ENCODE peak calls at places on chromosomes 13 and 19, in nine cellular contexts. G, L, J, Q, O, U, B, W and I are unnamed samples.
A peak's percentile ranks its signal among the peaks of the same experiment; 100 is the strongest.

GRCh38 chr19:13095934-13096890 is 6.4 kb downstream of the LYL1 start:
- DNase-seq in G (peak; percentile 51), L (no peak), J (no peak), Q (peak; percentile 27), O (no peak), U (no peak), B (no peak), W (no peak), I (no peak)

GRCh38 chr19:44847144-44848035 is 1.3 kb downstream of the NECTIN2 start:
- DNase-seq in G (peak; percentile 73), L (peak; percentile 87), J (no peak), Q (no peak), O (peak; percentile 87), U (peak; percentile 80), B (peak; percentile 93), W (peak; percentile 88), I (no peak)

GRCh38 chr13:66219493-66219892 is 1010.6 kb downstream of the PCDH9 start:
- DNase-seq in G (no peak), L (no peak), J (no peak), Q (no peak), O (no peak), U (no peak), B (no peak), W (no peak), I (no peak)

GRCh38 chr19:4831351-4832340 is at the start of gene TICAM1:
- DNase-seq in G (peak; percentile 67), L (peak; percentile 85), J (peak; percentile 69), Q (peak; percentile 74), O (peak; percentile 78), U (peak; percentile 86), B (peak; percentile 93), W (peak; percentile 71), I (peak; percentile 79)

GRCh38 chr19:47321582-47321981 is 10.4 kb upstream of the C5AR2 start:
- DNase-seq in G (no peak), L (no peak), J (no peak), Q (no peak), O (no peak), U (no peak), B (no peak), W (no peak), I (no peak)

GRCh38 chr19:48271531-48272151 is 1.8 kb downstream of the ZNF114 start:
- DNase-seq in G (peak; percentile 38), L (peak; percentile 66), J (no peak), Q (no peak), O (peak; percentile 48), U (peak; percentile 60), B (peak; percentile 79), W (no peak), I (no peak)

GRCh38 chr19:17327654-17328516 is 6.8 kb downstream of the ANO8 start:
- DNase-seq in G (peak; percentile 75), L (peak; percentile 80), J (peak; percentile 45), Q (peak; percentile 46), O (peak; percentile 77), U (no peak), B (no peak), W (peak; percentile 87), I (peak; percentile 53)

GRCh38 chr13:79432992-79433391 is 26.9 kb upstream of the RBM26 start:
- DNase-seq in G (no peak), L (no peak), J (no peak), Q (no peak), O (no peak), U (no peak), B (no peak), W (no peak), I (no peak)

GRCh38 chr19:48965806-48966540 is 864 bp downstream of the FTL start:
- DNase-seq in G (peak; percentile 87), L (peak; percentile 96), J (peak; percentile 88), Q (peak; percentile 89), O (peak; percentile 89), U (peak; percentile 92), B (peak; percentile 96), W (peak; percentile 83), I (peak; percentile 90)

GRCh38 chr19:17285415-17286135 is 3.9 kb downstream of the ANKLE1 start:
- DNase-seq in G (no peak), L (no peak), J (no peak), Q (no peak), O (no peak), U (no peak), B (no peak), W (no peak), I (no peak)

GRCh38 chr13:37173214-37173613 is 67.8 kb upstream of the CSNK1A1L start:
- DNase-seq in G (no peak), L (no peak), J (no peak), Q (no peak), O (no peak), U (peak; percentile 89), B (no peak), W (no peak), I (no peak)

GRCh38 chr13:110737555-110737954 is 24.1 kb downstream of the ING1 start:
- DNase-seq in G (no peak), L (no peak), J (no peak), Q (no peak), O (no peak), U (no peak), B (no peak), W (no peak), I (no peak)

GRCh38 chr19:56291857-56292256 is 19.3 kb downstream of the EDDM13 start:
- DNase-seq in G (no peak), L (no peak), J (no peak), Q (no peak), O (no peak), U (no peak), B (no peak), W (no peak), I (no peak)

GRCh38 chr13:51804295-51805172 is 571 bp upstream of the DHRS12 start:
- DNase-seq in G (no peak), L (peak; percentile 71), J (no peak), Q (no peak), O (peak; percentile 56), U (peak; percentile 40), B (no peak), W (no peak), I (peak; percentile 66)

DNA sequence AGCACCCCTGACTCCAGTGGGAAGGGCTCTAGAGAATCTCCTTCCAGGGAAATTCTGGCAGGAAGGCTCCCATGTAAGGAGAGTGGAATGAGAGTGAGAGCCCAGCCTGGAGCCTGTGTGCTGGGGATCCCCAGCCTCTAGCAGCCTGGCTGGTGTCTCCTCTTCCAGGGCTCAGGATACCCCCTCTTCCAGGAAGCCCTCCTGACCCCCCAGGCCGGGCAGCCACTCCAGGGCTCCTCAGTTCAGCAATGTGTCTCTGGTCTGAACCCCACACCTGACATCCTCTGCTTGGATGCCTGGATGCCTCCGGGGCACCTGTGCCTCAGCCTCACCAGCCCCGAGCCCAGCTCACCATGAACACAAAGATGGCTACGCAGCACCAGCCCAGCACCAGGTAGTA is 3.0 kb downstream of the C19orf33 start:
- DNase-seq in G (no peak), L (no peak), J (no peak), Q (no peak), O (no peak), U (no peak), B (no peak), W (no peak), I (no peak)
- H3K36me3 ChIP-seq in G (no peaks in the 10 kb centered on the region), L (peaks cover 29% of the 10 kb centered on the region), J (no peaks in the 10 kb centered on the region), Q (peaks cover 9% of the 10 kb centered on the region), O (no peaks in the 10 kb centered on the region), U (no peaks in the 10 kb centered on the region), B (peaks cover 5% of the 10 kb centered on the region), W (no peaks in the 10 kb centered on the region), I (no peaks in the 10 kb centered on the region)

GRCh38 chr19:306151-306900 is 15.1 kb upstream of the PLPP2 start:
- DNase-seq in G (no peak), L (no peak), J (no peak), Q (no peak), O (no peak), U (no peak), B (no peak), W (no peak), I (no peak)

GRCh38 chr19:308471-309205 is 17.4 kb upstream of the PLPP2 start:
- DNase-seq in G (no peak), L (no peak), J (no peak), Q (no peak), O (no peak), U (no peak), B (peak; percentile 63), W (no peak), I (no peak)

GRCh38 chr19:305240-306150 is 14.3 kb upstream of the PLPP2 start:
- DNase-seq in G (no peak), L (no peak), J (no peak), Q (no peak), O (no peak), U (no peak), B (no peak), W (no peak), I (no peak)

GRCh38 chr19:307793-308420 is 16.7 kb upstream of the PLPP2 start:
- DNase-seq in G (no peak), L (no peak), J (no peak), Q (no peak), O (no peak), U (no peak), B (no peak), W (no peak), I (no peak)

GRCh38 chr19:307111-307531 is 15.9 kb upstream of the PLPP2 start:
- DNase-seq in G (no peak), L (no peak), J (no peak), Q (no peak), O (no peak), U (no peak), B (peak; percentile 70), W (no peak), I (no peak)
- H3K36me3 ChIP-seq in G (no peaks in the 10 kb centered on the region), L (peaks cover 61% of the 10 kb centered on the region), J (peaks cover 5% of the 10 kb centered on the region), Q (peaks cover 29% of the 10 kb centered on the region), O (peaks cover 4% of the 10 kb centered on the region), U (no peaks in the 10 kb centered on the region), B (no peaks in the 10 kb centered on the region), W (peaks cover 11% of the 10 kb centered on the region), I (no peaks in the 10 kb centered on the region)

GRCh38 chr19:18857223-18857622 is 25.5 kb downstream of the UPF1 start:
- DNase-seq in G (no peak), L (no peak), J (no peak), Q (no peak), O (no peak), U (no peak), B (no peak), W (no peak), I (no peak)
- H3K36me3 ChIP-seq in G (no peaks in the 10 kb centered on the region), L (peaks cover 100% of the 10 kb centered on the region), J (peaks cover 35% of the 10 kb centered on the region), Q (peaks cover 99% of the 10 kb centered on the region), O (peaks cover 54% of the 10 kb centered on the region), U (peaks cover 45% of the 10 kb centered on the region), B (peaks cover 53% of the 10 kb centered on the region), W (peaks cover 15% of the 10 kb centered on the region), I (peaks cover 86% of the 10 kb centered on the region)

GRCh38 chr19:6835501-6835900 is 51.9 kb upstream of the ADGRE1 start:
- DNase-seq in G (no peak), L (no peak), J (no peak), Q (no peak), O (no peak), U (no peak), B (no peak), W (no peak), I (no peak)

GRCh38 chr19:6837525-6837924 is 49.9 kb upstream of the ADGRE1 start:
- DNase-seq in G (no peak), L (no peak), J (no peak), Q (no peak), O (no peak), U (no peak), B (no peak), W (no peak), I (no peak)

GRCh38 chr19:6834433-6834832 is 52.9 kb upstream of the ADGRE1 start:
- DNase-seq in G (no peak), L (no peak), J (no peak), Q (no peak), O (no peak), U (no peak), B (no peak), W (no peak), I (no peak)

GRCh38 chr19:6832412-6832811 is 55.0 kb upstream of the ADGRE1 start:
- DNase-seq in G (no peak), L (no peak), J (no peak), Q (no peak), O (no peak), U (no peak), B (no peak), W (no peak), I (no peak)

GRCh38 chr19:6833166-6833790 is 54.1 kb upstream of the ADGRE1 start:
- DNase-seq in G (no peak), L (peak; percentile 25), J (no peak), Q (no peak), O (no peak), U (no peak), B (no peak), W (no peak), I (no peak)
- H3K36me3 ChIP-seq in G (no peaks in the 10 kb centered on the region), L (peaks cover 3% of the 10 kb centered on the region), J (peaks cover 42% of the 10 kb centered on the region), Q (peaks cover 80% of the 10 kb centered on the region), O (no peaks in the 10 kb centered on the region), U (no peaks in the 10 kb centered on the region), B (no peaks in the 10 kb centered on the region), W (no peaks in the 10 kb centered on the region), I (peaks cover 56% of the 10 kb centered on the region)